ENCODE peak calls at places on chromosomes 3 and 15, in six cellular contexts. G is GM12878, P is HCT116, E is K562, H is HepG2, O is H1. I is an unnamed sample.

GRCh38 chr3:79139395-79140060 is 628.3 kb downstream of the ROBO1 start:
- DNase-seq in G (no peak), P (no peak), E (no peak), H (no peak), O (no peak), I (no peak)

GRCh38 chr3:45498532-45498931 is 96.0 kb upstream of the LIMD1 start:
- DNase-seq in G (no peak), P (no peak), E (no peak), H (no peak), O (no peak), I (no peak)

GRCh38 chr3:29416514-29416913 is 135.6 kb downstream of the RBMS3 start:
- DNase-seq in G (no peak), P (no peak), E (no peak), H (no peak), O (no peak), I (no peak)

GRCh38 chr3:133213942-133214341 is 175.8 kb downstream of the TMEM108 start:
- DNase-seq in G (no peak), P (no peak), E (peak), H (no peak), O (no peak), I (no peak)

GRCh38 chr15:92625297-92625980 is 30.1 kb downstream of the FAM174B start:
- DNase-seq in G (peak), P (no peak), E (no peak), H (no peak), O (no peak), I (no peak)

GRCh38 chr15:58443291-58443690 is 11.5 kb downstream of the LIPC start:
- DNase-seq in G (no peak), P (no peak), E (no peak), H (no peak), O (no peak), I (no peak)

GRCh38 chr15:69610264-69610663 is 157.6 kb downstream of the RPLP1 start:
- DNase-seq in G (no peak), P (no peak), E (no peak), H (no peak), O (no peak), I (no peak)

GRCh38 chr15:91465696-91466095 is 365.6 kb downstream of the SV2B start:
- DNase-seq in G (no peak), P (no peak), E (no peak), H (no peak), O (no peak), I (no peak)

GRCh38 chr3:24508423-24508839 is 13.8 kb upstream of the THRB start:
- DNase-seq in G (no peak), P (no peak), E (no peak), H (no peak), O (no peak), I (no peak)

GRCh38 chr15:49832421-49832980 is 211.7 kb downstream of the DTWD1 start:
- DNase-seq in G (no peak), P (no peak), E (peak), H (peak), O (peak), I (peak)

GRCh38 chr3:24237971-24238767 is 256.5 kb downstream of the THRB start:
- DNase-seq in G (peak), P (peak), E (peak), H (peak), O (peak), I (peak)

GRCh38 chr3:133934996-133935842 is 39.5 kb upstream of the RAB6B start:
- DNase-seq in G (no peak), P (no peak), E (no peak), H (no peak), O (peak), I (no peak)

GRCh38 chr15:79102595-79102994 is 12.0 kb upstream of the RASGRF1 start:
- DNase-seq in G (no peak), P (no peak), E (no peak), H (no peak), O (peak), I (no peak)

GRCh38 chr3:140093742-140094141 is 158.8 kb downstream of the CLSTN2 start:
- DNase-seq in G (no peak), P (peak), E (no peak), H (no peak), O (no peak), I (no peak)

GRCh38 chr15:52463638-52464037 is 65.0 kb downstream of the MYO5A start:
- DNase-seq in G (no peak), P (no peak), E (no peak), H (no peak), O (no peak), I (no peak)

GRCh38 chr3:66800941-66801545 is 197.1 kb upstream of the KBTBD8 start:
- DNase-seq in G (no peak), P (no peak), E (no peak), H (no peak), O (no peak), I (no peak)

GRCh38 chr3:114213262-114213668 is 24.1 kb downstream of the ZNF80 start:
- DNase-seq in G (no peak), P (no peak), E (no peak), H (no peak), O (no peak), I (no peak)

GRCh38 chr15:66907826-66908502 is 157.4 kb upstream of the SMAD3 start:
- DNase-seq in G (peak), P (no peak), E (no peak), H (peak), O (no peak), I (no peak)

GRCh38 chr15:75159244-75159643 is 42.4 kb upstream of the C15orf39 start:
- DNase-seq in G (no peak), P (no peak), E (no peak), H (no peak), O (no peak), I (no peak)

GRCh38 chr3:161163297-161163696 is 57.8 kb upstream of the NMD3 start:
- DNase-seq in G (no peak), P (peak), E (peak), H (peak), O (no peak), I (no peak)

GRCh38 chr3:66655673-66656072 is 154.9 kb upstream of the LRIG1 start:
- DNase-seq in G (no peak), P (no peak), E (no peak), H (peak), O (no peak), I (no peak)

GRCh38 chr15:37767841-37768455 is 166.5 kb upstream of the TMCO5A start:
- DNase-seq in G (no peak), P (no peak), E (no peak), H (no peak), O (no peak), I (no peak)

GRCh38 chr15:37765809-37766208 is 168.6 kb upstream of the TMCO5A start:
- DNase-seq in G (no peak), P (no peak), E (no peak), H (no peak), O (no peak), I (no peak)

DNA sequence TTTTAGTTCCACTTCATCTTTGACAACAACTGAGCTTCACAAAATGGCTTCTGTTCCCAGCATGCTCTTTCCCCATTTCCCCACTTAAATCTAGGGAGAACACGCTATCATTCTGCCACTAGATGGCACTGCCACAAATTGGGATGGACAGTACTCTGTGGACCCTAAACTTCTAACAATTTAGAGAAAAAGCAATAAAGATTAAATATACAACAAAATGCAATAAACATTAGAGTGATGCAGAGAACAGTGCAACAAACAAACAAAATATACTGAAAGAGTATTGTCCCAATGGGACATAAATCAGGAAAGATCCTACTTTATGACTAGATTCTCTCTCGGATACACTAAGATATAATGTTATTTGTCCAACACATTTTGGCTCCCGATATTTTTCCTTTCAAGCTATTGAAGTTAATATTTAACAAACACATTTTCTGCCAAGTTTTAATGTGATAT is 169.7 kb upstream of the TMCO5A start:
- DNase-seq in G (no peak), P (peak), E (peak), H (peak), O (no peak), I (peak)
- TF ChIP-seq YY1 in G (peak), P (peak), E (no peak), H (peak), O (peak), I (peak)

DNA sequence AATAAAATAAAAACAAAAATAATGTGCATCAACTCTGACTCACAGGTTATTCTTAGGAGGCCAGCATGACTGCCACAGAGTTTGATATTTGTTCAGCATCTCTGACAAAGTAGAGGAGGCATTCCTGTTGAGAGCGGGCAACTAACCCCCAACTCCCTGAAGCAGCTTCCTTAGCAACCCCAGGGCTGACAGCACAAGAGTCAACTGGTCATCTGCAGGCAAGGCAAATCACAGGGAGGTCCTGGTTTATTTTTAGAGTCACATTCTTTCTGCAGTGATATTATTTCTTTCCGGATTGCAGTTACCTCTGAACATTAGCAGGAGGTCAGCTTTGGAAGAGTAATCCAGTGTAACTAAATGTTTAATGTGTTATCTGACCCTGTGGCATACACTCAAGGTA is 273.0 kb downstream of the PLCL2 start:
- DNase-seq in G (no peak), P (no peak), E (no peak), H (no peak), O (no peak), I (no peak)
- TF ChIP-seq JUND in G (no peak), P (no peak), E (no peak), H (no peak), O (no peak), I (no peak)

GRCh38 chr3:128804017-128804816 is 75.2 kb upstream of the ACAD9 start:
- DNase-seq in G (peak), P (no peak), E (peak), H (no peak), O (no peak), I (no peak)
- TF ChIP-seq YY1 in G (no peak), P (no peak), E (no peak), H (no peak), O (no peak), I (no peak)

GRCh38 chr3:3031358-3031757 is 78.8 kb downstream of the IL5RA start:
- DNase-seq in G (no peak), P (no peak), E (no peak), H (no peak), O (no peak), I (no peak)

GRCh38 chr3:3023106-3023505 is 87.1 kb downstream of the IL5RA start:
- DNase-seq in G (no peak), P (no peak), E (no peak), H (no peak), O (no peak), I (no peak)

GRCh38 chr3:3027976-3028567 is 82.1 kb downstream of the IL5RA start:
- DNase-seq in G (peak), P (no peak), E (no peak), H (no peak), O (no peak), I (no peak)
- TF ChIP-seq JUND in G (no peak), P (no peak), E (no peak), H (no peak), O (no peak), I (no peak)

GRCh38 chr3:101270158-101270557 is 50.2 kb downstream of the IMPG2 start:
- DNase-seq in G (no peak), P (no peak), E (no peak), H (no peak), O (no peak), I (no peak)
- TF ChIP-seq YY1 in G (no peak), P (no peak), E (no peak), H (no peak), O (no peak), I (no peak)

GRCh38 chr15:68298882-68299381 is 21.4 kb downstream of the FEM1B start:
- DNase-seq in G (peak), P (no peak), E (no peak), H (no peak), O (no peak), I (no peak)
- TF ChIP-seq JUND in G (no peak), P (no peak), E (no peak), H (no peak), O (no peak), I (no peak)

GRCh38 chr3:13079051-13079450 is 5.8 kb upstream of the IQSEC1 start:
- DNase-seq in G (no peak), P (no peak), E (no peak), H (no peak), O (no peak), I (no peak)

GRCh38 chr3:13076255-13076654 is 3.0 kb upstream of the IQSEC1 start:
- DNase-seq in G (no peak), P (no peak), E (no peak), H (no peak), O (no peak), I (no peak)

GRCh38 chr3:13079510-13079909 is 6.3 kb upstream of the IQSEC1 start:
- DNase-seq in G (no peak), P (no peak), E (no peak), H (no peak), O (no peak), I (no peak)

GRCh38 chr3:13078158-13078905 is 5.1 kb upstream of the IQSEC1 start:
- DNase-seq in G (no peak), P (no peak), E (no peak), H (no peak), O (no peak), I (peak)

GRCh38 chr3:13077431-13078157 is 4.4 kb upstream of the IQSEC1 start:
- DNase-seq in G (no peak), P (no peak), E (no peak), H (no peak), O (no peak), I (peak)
- TF ChIP-seq YY1 in G (no peak), P (no peak), E (no peak), H (no peak), O (no peak), I (no peak)

GRCh38 chr3:129442486-129442885 is 2.5 kb downstream of the IFT122 start:
- DNase-seq in G (no peak), P (no peak), E (no peak), H (no peak), O (no peak), I (no peak)

GRCh38 chr3:129441215-129441614 is 1.2 kb downstream of the IFT122 start:
- DNase-seq in G (no peak), P (no peak), E (peak), H (no peak), O (no peak), I (no peak)

GRCh38 chr3:129442947-129443346 is 2.9 kb downstream of the IFT122 start:
- DNase-seq in G (no peak), P (no peak), E (no peak), H (no peak), O (no peak), I (no peak)

GRCh38 chr3:129440648-129441190 is 695 bp downstream of the IFT122 start:
- DNase-seq in G (no peak), P (no peak), E (no peak), H (no peak), O (no peak), I (no peak)

GRCh38 chr3:129441782-129442181 is 1.8 kb downstream of the IFT122 start:
- DNase-seq in G (no peak), P (no peak), E (no peak), H (no peak), O (no peak), I (peak)
- TF ChIP-seq JUND in G (no peak), P (no peak), E (no peak), H (no peak), O (no peak), I (no peak)

DNA sequence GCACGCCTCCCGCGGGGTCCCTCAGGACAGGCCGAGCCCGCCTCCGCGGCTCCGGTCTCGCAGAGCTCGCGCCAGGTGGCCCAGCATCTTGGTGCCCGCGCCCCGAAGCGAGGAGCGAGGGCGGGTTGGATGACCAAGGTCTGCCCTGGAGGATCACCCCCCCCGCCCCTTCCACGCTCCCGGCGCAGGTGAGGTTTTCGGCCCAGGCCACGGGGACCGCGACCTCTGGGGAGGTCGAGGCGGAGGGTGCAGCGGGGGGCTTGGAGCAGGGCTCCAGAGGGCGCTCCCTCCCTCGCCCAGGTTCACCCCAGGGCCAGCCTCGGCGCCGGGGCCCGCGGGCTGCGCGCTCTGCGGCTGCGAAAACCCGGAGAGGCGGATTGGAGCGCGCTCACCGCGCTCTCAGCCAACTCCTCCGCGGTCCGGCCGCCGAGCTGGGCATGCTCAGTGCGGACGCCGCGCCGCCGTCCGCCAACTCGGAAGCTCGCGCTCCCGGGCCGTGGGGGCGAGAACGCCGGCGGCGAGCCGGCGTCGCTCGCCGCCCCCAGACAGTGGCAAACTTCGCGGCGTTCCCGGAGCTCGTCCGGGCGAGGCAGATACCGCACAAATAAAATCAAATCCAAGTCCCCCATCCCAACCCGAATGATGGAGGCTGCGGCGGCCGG is at the start of gene MED12L:
- DNase-seq in G (no peak), P (peak), E (peak), H (peak), O (peak), I (peak)
- TF ChIP-seq YY1 in G (peak), P (peak), E (no peak), H (peak), O (peak), I (peak)

DNA sequence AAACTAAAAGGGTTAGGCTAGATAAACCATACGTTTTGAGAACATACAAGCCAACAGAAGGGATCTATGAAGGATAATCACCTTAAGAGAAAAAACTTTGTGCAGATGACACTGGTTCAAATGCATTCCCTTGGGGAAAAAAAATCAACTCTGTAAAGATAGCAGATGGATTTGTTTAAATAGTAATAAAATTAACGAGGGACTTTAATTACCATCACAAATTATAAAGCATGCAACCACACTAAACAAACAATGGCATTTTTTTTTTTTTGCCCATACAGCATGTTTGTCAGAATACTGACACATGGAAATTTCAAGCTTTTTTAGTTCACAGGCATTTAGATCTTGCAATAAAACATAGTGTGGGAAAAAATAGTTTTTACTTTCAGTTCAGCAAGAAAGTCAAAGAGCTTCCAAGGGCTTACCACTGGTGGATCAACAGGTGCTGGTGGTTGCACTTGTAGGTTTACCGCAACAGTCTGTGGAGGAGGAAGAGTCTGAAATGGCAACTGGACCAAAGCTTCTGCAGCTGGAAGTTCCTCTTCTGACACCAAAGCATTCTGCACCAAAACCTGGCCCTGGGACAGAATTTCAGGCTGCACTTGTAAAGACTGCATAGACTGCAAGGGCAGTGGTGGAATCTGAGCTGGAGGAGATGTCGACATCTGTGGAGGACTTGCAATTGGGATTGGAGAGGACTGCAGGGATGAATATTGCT is 53.1 kb downstream of the PHC3 start:
- DNase-seq in G (peak), P (no peak), E (no peak), H (no peak), O (no peak), I (no peak)
- TF ChIP-seq JUND in G (no peak), P (no peak), E (no peak), H (no peak), O (no peak), I (no peak)

I was measured in SK-N-SH.